ENCODE peak calls at places on chromosomes 11 and 22, in nine cellular contexts. One of them, this sample, is unnamed.

GRCh38 chr22:40651563-40652501 is 15.3 kb upstream of the MRTFA start:
- DNase-seq in cardiac fibroblast: peak; percentile 99
- DNase-seq in osteocyte: peak; percentile 97
- DNase-seq in Peyer's patch: peak; percentile 88
- DNase-seq in esophagus squamous epithelium: peak; percentile 75
- DNase-seq in Calu3: peak; percentile 93
- DNase-seq in upper lobe of right lung: peak; percentile 94
- DNase-seq in AG10803: peak; percentile 99
- DNase-seq in lower lobe of right lung: peak; percentile 93
- DNase-seq in this sample: peak; percentile 97

GRCh38 chr11:106286881-106287504 is 209.5 kb downstream of the AASDHPPT start:
- DNase-seq in cardiac fibroblast: no peak
- DNase-seq in osteocyte: no peak
- DNase-seq in Peyer's patch: no peak
- DNase-seq in esophagus squamous epithelium: no peak
- DNase-seq in Calu3: no peak
- DNase-seq in upper lobe of right lung: no peak
- DNase-seq in AG10803: no peak
- DNase-seq in lower lobe of right lung: no peak
- DNase-seq in this sample: no peak

GRCh38 chr11:63478896-63479295 is 12.1 kb downstream of the PLAAT5 start:
- DNase-seq in cardiac fibroblast: peak; percentile 83
- DNase-seq in osteocyte: no peak
- DNase-seq in Peyer's patch: peak; percentile 25
- DNase-seq in esophagus squamous epithelium: no peak
- DNase-seq in Calu3: peak; percentile 69
- DNase-seq in upper lobe of right lung: no peak
- DNase-seq in AG10803: peak; percentile 71
- DNase-seq in lower lobe of right lung: no peak
- DNase-seq in this sample: peak; percentile 14

GRCh38 chr11:66283461-66284105 is 5.4 kb downstream of the YIF1A start:
- DNase-seq in cardiac fibroblast: no peak
- DNase-seq in osteocyte: no peak
- DNase-seq in Peyer's patch: no peak
- DNase-seq in esophagus squamous epithelium: no peak
- DNase-seq in Calu3: no peak
- DNase-seq in upper lobe of right lung: no peak
- DNase-seq in AG10803: no peak
- DNase-seq in lower lobe of right lung: no peak
- DNase-seq in this sample: no peak

GRCh38 chr22:35582861-35583670 is 34.1 kb downstream of the MB start:
- DNase-seq in cardiac fibroblast: peak; percentile 74
- DNase-seq in osteocyte: no peak
- DNase-seq in Peyer's patch: peak; percentile 52
- DNase-seq in esophagus squamous epithelium: no peak
- DNase-seq in Calu3: peak; percentile 69
- DNase-seq in upper lobe of right lung: no peak
- DNase-seq in AG10803: peak; percentile 59
- DNase-seq in lower lobe of right lung: peak; percentile 70
- DNase-seq in this sample: no peak

GRCh38 chr11:3913921-3914320 is 58.5 kb downstream of the STIM1 start:
- DNase-seq in cardiac fibroblast: no peak
- DNase-seq in osteocyte: no peak
- DNase-seq in Peyer's patch: no peak
- DNase-seq in esophagus squamous epithelium: no peak
- DNase-seq in Calu3: no peak
- DNase-seq in upper lobe of right lung: no peak
- DNase-seq in AG10803: no peak
- DNase-seq in lower lobe of right lung: no peak
- DNase-seq in this sample: no peak

GRCh38 chr22:35783943-35784614 is 66.4 kb downstream of the APOL5 start:
- DNase-seq in cardiac fibroblast: peak; percentile 29
- DNase-seq in osteocyte: no peak
- DNase-seq in Peyer's patch: no peak
- DNase-seq in esophagus squamous epithelium: no peak
- DNase-seq in Calu3: no peak
- DNase-seq in upper lobe of right lung: no peak
- DNase-seq in AG10803: peak; percentile 79
- DNase-seq in lower lobe of right lung: no peak
- DNase-seq in this sample: peak; percentile 53

GRCh38 chr11:85643255-85643654 is 4.5 kb upstream of the TMEM126A start:
- DNase-seq in cardiac fibroblast: no peak
- DNase-seq in osteocyte: no peak
- DNase-seq in Peyer's patch: no peak
- DNase-seq in esophagus squamous epithelium: no peak
- DNase-seq in Calu3: no peak
- DNase-seq in upper lobe of right lung: no peak
- DNase-seq in AG10803: no peak
- DNase-seq in lower lobe of right lung: no peak
- DNase-seq in this sample: no peak

GRCh38 chr11:35241531-35241930 is 102.6 kb downstream of the CD44 start:
- DNase-seq in cardiac fibroblast: no peak
- DNase-seq in osteocyte: no peak
- DNase-seq in Peyer's patch: no peak
- DNase-seq in esophagus squamous epithelium: no peak
- DNase-seq in Calu3: no peak
- DNase-seq in upper lobe of right lung: no peak
- DNase-seq in AG10803: no peak
- DNase-seq in lower lobe of right lung: no peak
- DNase-seq in this sample: no peak

GRCh38 chr11:114193730-114194674 is 102.2 kb upstream of the NNMT start:
- DNase-seq in cardiac fibroblast: no peak
- DNase-seq in osteocyte: no peak
- DNase-seq in Peyer's patch: no peak
- DNase-seq in esophagus squamous epithelium: no peak
- DNase-seq in Calu3: no peak
- DNase-seq in upper lobe of right lung: no peak
- DNase-seq in AG10803: no peak
- DNase-seq in lower lobe of right lung: no peak
- DNase-seq in this sample: no peak

DNA sequence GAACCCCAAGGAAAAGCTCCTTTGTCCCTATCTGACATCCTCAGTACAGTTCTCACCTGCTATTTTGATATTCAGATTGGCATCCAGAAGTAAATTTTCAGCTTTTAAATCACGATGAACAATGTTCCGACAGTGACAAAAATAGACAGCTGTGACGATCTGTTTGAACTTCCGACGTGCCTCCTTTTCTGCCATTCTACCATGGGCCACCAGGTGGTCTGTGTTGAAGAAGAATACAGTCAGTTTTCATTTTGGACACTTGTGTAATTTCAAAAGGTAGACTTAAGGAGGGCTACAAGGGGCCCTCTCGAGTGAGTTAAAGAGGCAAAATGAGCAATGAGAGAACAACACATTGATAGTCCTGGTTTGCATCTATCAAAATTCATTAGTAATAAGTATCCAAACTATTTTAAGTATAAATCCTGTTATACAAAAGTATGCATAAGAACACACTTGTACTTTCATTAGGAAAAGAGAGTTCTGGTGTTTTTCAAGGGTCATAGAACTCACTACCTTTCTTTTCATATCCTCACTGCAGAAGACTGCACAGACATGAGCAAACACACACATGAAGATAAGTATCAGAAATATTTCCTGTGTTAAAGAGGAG is 89.8 kb upstream of the APOA1 start:
- DNase-seq in cardiac fibroblast: no peak
- DNase-seq in osteocyte: no peak
- DNase-seq in Peyer's patch: peak; percentile 78
- DNase-seq in esophagus squamous epithelium: no peak
- DNase-seq in Calu3: no peak
- DNase-seq in upper lobe of right lung: no peak
- DNase-seq in AG10803: no peak
- DNase-seq in lower lobe of right lung: no peak
- DNase-seq in this sample: no peak
- TF ChIP-seq CTCF in cardiac fibroblast: peak; percentile 49
- TF ChIP-seq CTCF in osteocyte: peak; percentile 39
- TF ChIP-seq CTCF in Peyer's patch: peak; percentile 35
- TF ChIP-seq CTCF in esophagus squamous epithelium: no peak
- TF ChIP-seq CTCF in Calu3: no peak
- TF ChIP-seq CTCF in upper lobe of right lung: peak; percentile 30
- TF ChIP-seq CTCF in AG10803: peak; percentile 40
- TF ChIP-seq CTCF in lower lobe of right lung: peak; percentile 35
- TF ChIP-seq CTCF in this sample: peak; percentile 35

DNA sequence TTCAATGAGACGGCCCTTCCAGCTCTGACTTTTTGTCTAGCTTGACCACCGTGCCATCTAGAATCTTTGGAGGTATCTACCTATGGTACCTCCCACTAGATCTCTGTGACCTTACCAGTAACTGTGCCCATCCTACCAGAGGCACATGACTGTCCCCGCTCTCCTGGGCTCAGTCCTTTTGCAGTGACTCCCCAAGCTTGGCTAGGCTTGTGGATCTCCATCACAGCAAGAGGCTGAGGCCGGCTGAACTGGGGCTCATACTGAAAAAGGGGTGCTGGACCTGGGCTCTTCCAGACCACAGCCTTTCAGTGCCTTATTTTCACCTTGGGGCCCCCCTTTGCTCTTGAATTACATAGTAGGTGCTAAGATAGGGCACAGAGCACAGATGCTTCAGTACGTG is 27.3 kb downstream of the RELT start:
- DNase-seq in cardiac fibroblast: no peak
- DNase-seq in osteocyte: no peak
- DNase-seq in Peyer's patch: no peak
- DNase-seq in esophagus squamous epithelium: no peak
- DNase-seq in Calu3: no peak
- DNase-seq in upper lobe of right lung: no peak
- DNase-seq in AG10803: no peak
- DNase-seq in lower lobe of right lung: no peak
- DNase-seq in this sample: no peak
- TF ChIP-seq CTCF in cardiac fibroblast: no peak
- TF ChIP-seq CTCF in osteocyte: no peak
- TF ChIP-seq CTCF in Peyer's patch: no peak
- TF ChIP-seq CTCF in esophagus squamous epithelium: no peak
- TF ChIP-seq CTCF in Calu3: no peak
- TF ChIP-seq CTCF in upper lobe of right lung: no peak
- TF ChIP-seq CTCF in AG10803: no peak
- TF ChIP-seq CTCF in lower lobe of right lung: no peak
- TF ChIP-seq CTCF in this sample: no peak

GRCh38 chr11:120061036-120061760 is 76.7 kb downstream of the TRIM29 start:
- DNase-seq in cardiac fibroblast: no peak
- DNase-seq in osteocyte: peak; percentile 82
- DNase-seq in Peyer's patch: no peak
- DNase-seq in esophagus squamous epithelium: no peak
- DNase-seq in Calu3: no peak
- DNase-seq in upper lobe of right lung: no peak
- DNase-seq in AG10803: peak; percentile 25
- DNase-seq in lower lobe of right lung: no peak
- DNase-seq in this sample: no peak

GRCh38 chr11:120060512-120060911 is 77.4 kb downstream of the TRIM29 start:
- DNase-seq in cardiac fibroblast: no peak
- DNase-seq in osteocyte: no peak
- DNase-seq in Peyer's patch: no peak
- DNase-seq in esophagus squamous epithelium: no peak
- DNase-seq in Calu3: no peak
- DNase-seq in upper lobe of right lung: no peak
- DNase-seq in AG10803: no peak
- DNase-seq in lower lobe of right lung: no peak
- DNase-seq in this sample: no peak

GRCh38 chr11:120063686-120064340 is 74.1 kb downstream of the TRIM29 start:
- DNase-seq in cardiac fibroblast: no peak
- DNase-seq in osteocyte: peak; percentile 68
- DNase-seq in Peyer's patch: no peak
- DNase-seq in esophagus squamous epithelium: no peak
- DNase-seq in Calu3: no peak
- DNase-seq in upper lobe of right lung: no peak
- DNase-seq in AG10803: no peak
- DNase-seq in lower lobe of right lung: no peak
- DNase-seq in this sample: no peak

GRCh38 chr11:120062561-120062930 is 75.4 kb downstream of the TRIM29 start:
- DNase-seq in cardiac fibroblast: no peak
- DNase-seq in osteocyte: peak; percentile 73
- DNase-seq in Peyer's patch: no peak
- DNase-seq in esophagus squamous epithelium: no peak
- DNase-seq in Calu3: no peak
- DNase-seq in upper lobe of right lung: no peak
- DNase-seq in AG10803: no peak
- DNase-seq in lower lobe of right lung: no peak
- DNase-seq in this sample: no peak

DNA sequence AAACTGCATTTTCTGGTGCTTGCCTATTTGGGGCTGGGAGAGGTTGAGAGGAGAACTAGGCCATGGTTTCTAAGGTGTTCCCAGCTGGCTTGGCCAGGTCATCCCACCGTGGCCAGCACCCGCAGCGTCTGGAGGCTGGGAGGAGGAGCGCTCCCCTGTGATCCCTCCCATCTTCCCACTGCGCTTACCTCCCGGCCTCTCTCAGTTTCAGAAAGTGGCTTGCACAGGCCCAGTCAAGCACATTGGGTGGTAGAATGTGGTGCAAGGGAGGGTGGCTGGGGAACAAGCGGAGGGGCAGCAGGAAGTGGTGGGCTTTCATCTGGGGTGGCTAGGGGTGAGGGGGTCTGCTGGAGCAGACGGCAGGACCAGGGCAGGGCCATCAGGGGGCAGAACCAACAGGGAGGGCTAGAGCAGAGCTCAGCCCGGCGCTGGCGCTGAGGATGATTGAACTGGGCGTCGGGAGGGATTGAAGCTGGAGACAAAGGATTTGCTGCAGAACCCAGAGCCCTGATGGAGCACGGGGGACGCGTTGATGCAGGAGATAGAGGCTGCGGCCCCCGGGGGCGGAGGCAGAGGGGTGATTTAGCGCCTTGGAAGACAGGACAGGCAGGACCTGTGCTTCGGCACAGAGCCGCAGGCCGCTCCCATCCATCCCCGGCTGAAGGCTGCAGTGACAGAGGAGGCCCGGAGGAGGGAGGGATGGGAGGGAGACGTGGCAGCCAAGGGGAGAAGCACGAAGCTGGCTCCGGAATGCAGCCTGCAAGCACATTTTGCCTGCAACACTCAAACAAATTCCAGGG is 76.0 kb downstream of the TRIM29 start:
- DNase-seq in cardiac fibroblast: no peak
- DNase-seq in osteocyte: peak; percentile 82
- DNase-seq in Peyer's patch: no peak
- DNase-seq in esophagus squamous epithelium: no peak
- DNase-seq in Calu3: no peak
- DNase-seq in upper lobe of right lung: no peak
- DNase-seq in AG10803: peak; percentile 40
- DNase-seq in lower lobe of right lung: no peak
- DNase-seq in this sample: no peak
- TF ChIP-seq CTCF in cardiac fibroblast: no peak
- TF ChIP-seq CTCF in osteocyte: no peak
- TF ChIP-seq CTCF in Peyer's patch: no peak
- TF ChIP-seq CTCF in esophagus squamous epithelium: no peak
- TF ChIP-seq CTCF in Calu3: no peak
- TF ChIP-seq CTCF in upper lobe of right lung: no peak
- TF ChIP-seq CTCF in AG10803: peak; percentile 12
- TF ChIP-seq CTCF in lower lobe of right lung: no peak
- TF ChIP-seq CTCF in this sample: peak; percentile 9

DNA sequence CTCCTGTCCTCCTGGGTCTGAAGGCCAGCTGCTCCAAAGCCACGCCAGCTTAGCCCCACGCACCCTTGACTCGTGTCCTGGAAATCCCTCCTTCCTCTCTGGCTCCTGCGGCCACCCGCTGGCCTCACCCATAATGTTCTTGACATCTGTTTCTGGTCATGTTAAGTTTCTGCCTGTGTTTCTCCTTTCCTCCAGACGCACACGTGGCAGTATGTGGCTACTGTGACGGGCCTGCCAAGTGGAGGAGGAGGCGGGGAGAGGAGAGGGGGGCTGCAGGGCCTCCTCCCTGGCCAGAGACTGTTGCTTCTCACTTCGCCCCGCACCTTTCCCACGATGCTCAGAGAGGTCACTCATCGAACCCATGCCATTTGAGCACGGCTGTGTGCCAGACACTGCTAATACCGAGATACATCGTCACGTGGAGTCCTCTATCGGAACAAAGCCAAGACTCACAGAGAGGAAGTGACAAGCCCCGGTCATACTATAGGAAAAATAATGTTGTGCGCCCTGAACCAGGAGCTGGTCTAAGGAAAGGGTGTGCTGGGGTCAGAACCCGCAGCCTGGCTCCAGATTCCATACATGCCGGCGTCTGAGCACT is 11.5 kb downstream of the C1QTNF6 start:
- DNase-seq in cardiac fibroblast: peak; percentile 77
- DNase-seq in osteocyte: no peak
- DNase-seq in Peyer's patch: peak; percentile 53
- DNase-seq in esophagus squamous epithelium: no peak
- DNase-seq in Calu3: no peak
- DNase-seq in upper lobe of right lung: peak; percentile 80
- DNase-seq in AG10803: peak; percentile 92
- DNase-seq in lower lobe of right lung: peak; percentile 76
- DNase-seq in this sample: no peak
- TF ChIP-seq CTCF in cardiac fibroblast: peak; percentile 5
- TF ChIP-seq CTCF in osteocyte: no peak
- TF ChIP-seq CTCF in Peyer's patch: no peak
- TF ChIP-seq CTCF in esophagus squamous epithelium: no peak
- TF ChIP-seq CTCF in Calu3: no peak
- TF ChIP-seq CTCF in upper lobe of right lung: no peak
- TF ChIP-seq CTCF in AG10803: peak; percentile 13
- TF ChIP-seq CTCF in lower lobe of right lung: peak; percentile 16
- TF ChIP-seq CTCF in this sample: peak; percentile 1

This sample was measured in BJ.